ENCODE peak calls at places on chromosome 14, in nine cellular contexts. N is progenitor cell of endocrine pancreas, P is upper lobe of left lung, J is GM20000, G is neural crest cell, F is HFFc6, U is right atrium auricular region, Z is H9, Q is Panc1. B is an unnamed sample.

GRCh38 chr14:36420288-36420687 is 99.7 kb downstream of the NKX2-1 start:
- DNase-seq in P (no peak), F (no peak), G (no peak), U (no peak), Z (no peak), N (no peak), J (no peak), Q (no peak), B (no peak)

GRCh38 chr14:86237733-86238132 is 707.8 kb downstream of the FLRT2 start:
- DNase-seq in F (no peak), P (no peak), Z (no peak), J (no peak), G (no peak), U (no peak), Q (no peak), N (no peak), B (no peak)

GRCh38 chr14:22039938-22040780 is 366.5 kb upstream of the OR4E1 start:
- DNase-seq in G (no peak), Q (no peak), Z (no peak), N (no peak), J (no peak), P (no peak), F (no peak), U (no peak), B (no peak)

GRCh38 chr14:80955434-80955939 is at the start of gene TSHR:
- DNase-seq in U (no peak), J (no peak), F (no peak), G (no peak), Q (no peak), Z (peak; percentile 48), N (no peak), P (no peak), B (no peak)

GRCh38 chr14:64612021-64612380 is 62.2 kb downstream of the PPP1R36 start:
- DNase-seq in J (no peak), G (no peak), U (no peak), Q (no peak), P (no peak), Z (no peak), N (no peak), F (peak; percentile 78), B (no peak)

GRCh38 chr14:76918176-76918750 is 92.1 kb downstream of the LRRC74A start:
- DNase-seq in F (peak; percentile 76), U (peak; percentile 87), G (no peak), Q (no peak), P (peak; percentile 75), J (no peak), N (no peak), Z (no peak), B (no peak)

GRCh38 chr14:92937229-92937937 is 14.4 kb downstream of the CHGA start:
- DNase-seq in Z (no peak), N (no peak), U (no peak), P (no peak), F (no peak), J (no peak), G (no peak), Q (no peak), B (no peak)

GRCh38 chr14:75720828-75721227 is 59.8 kb downstream of the TTLL5 start:
- DNase-seq in F (peak; percentile 38), P (peak; percentile 40), N (no peak), Z (no peak), Q (no peak), J (no peak), G (no peak), U (peak; percentile 69), B (no peak)

GRCh38 chr14:88191605-88192004 is 131.5 kb downstream of the KCNK10 start:
- DNase-seq in N (no peak), Z (peak; percentile 39), U (no peak), Q (no peak), F (no peak), G (no peak), J (no peak), P (no peak), B (no peak)

GRCh38 chr14:72790887-72791566 is 102.9 kb downstream of the DPF3 start:
- DNase-seq in G (no peak), F (no peak), N (no peak), Z (no peak), J (no peak), U (no peak), P (no peak), Q (no peak), B (no peak)

GRCh38 chr14:32339188-32339587 is 10.1 kb downstream of the AKAP6 start:
- DNase-seq in U (no peak), Q (no peak), P (no peak), J (no peak), Z (no peak), G (no peak), F (no peak), N (no peak), B (no peak)

GRCh38 chr14:79369359-79370332 is 841.7 kb downstream of the DIO2 start:
- DNase-seq in F (peak; percentile 57), G (no peak), U (no peak), Z (no peak), N (no peak), J (no peak), P (no peak), Q (no peak), B (no peak)

GRCh38 chr14:96125536-96125935 is 79.1 kb upstream of the BDKRB2 start:
- DNase-seq in J (no peak), G (no peak), P (no peak), Q (no peak), F (no peak), U (no peak), N (no peak), Z (no peak), B (no peak)

GRCh38 chr14:80621701-80622100 is 319.8 kb downstream of the CEP128 start:
- DNase-seq in F (peak; percentile 61), G (no peak), J (peak; percentile 4), N (no peak), Z (no peak), Q (peak; percentile 27), P (no peak), U (no peak), B (no peak)

GRCh38 chr14:89504602-89505320 is 87.7 kb upstream of the FOXN3 start:
- DNase-seq in P (peak; percentile 43), F (peak; percentile 73), J (peak; percentile 33), U (no peak), Z (no peak), N (no peak), Q (no peak), G (no peak), B (peak; percentile 29)

GRCh38 chr14:70879448-70879847 is 27.8 kb upstream of the PCNX1 start:
- DNase-seq in P (no peak), J (no peak), F (no peak), U (no peak), G (no peak), Q (no peak), N (no peak), Z (no peak), B (no peak)

GRCh38 chr14:86779416-86779815 is 1213.6 kb downstream of the GALC start:
- DNase-seq in P (no peak), J (no peak), G (no peak), Q (no peak), N (no peak), U (no peak), Z (no peak), F (no peak), B (no peak)

GRCh38 chr14:69612014-69612758 is 790 bp downstream of the SUSD6 start:
- DNase-seq in J (no peak), G (no peak), F (no peak), Q (no peak), Z (no peak), U (no peak), N (no peak), P (peak; percentile 40), B (no peak)

GRCh38 chr14:52033131-52033642 is 35.7 kb downstream of the NID2 start:
- DNase-seq in G (no peak), P (no peak), F (peak; percentile 65), Q (no peak), J (no peak), N (no peak), Z (no peak), U (no peak), B (no peak)

GRCh38 chr14:95445676-95446075 is 70.8 kb downstream of the SYNE3 start:
- DNase-seq in U (no peak), Z (no peak), P (no peak), J (no peak), N (no peak), G (no peak), Q (no peak), F (no peak), B (no peak)

GRCh38 chr14:50688875-50689274 is 20.8 kb upstream of the SAV1 start:
- DNase-seq in G (no peak), F (no peak), Q (no peak), N (no peak), U (no peak), P (no peak), Z (peak; percentile 57), J (no peak), B (no peak)
- TF ChIP-seq CTCF in G (no peak), F (no peak), Q (no peak), N (no peak), U (no peak), P (no peak), Z (peak; percentile 43), J (no peak), B (no peak)

DNA sequence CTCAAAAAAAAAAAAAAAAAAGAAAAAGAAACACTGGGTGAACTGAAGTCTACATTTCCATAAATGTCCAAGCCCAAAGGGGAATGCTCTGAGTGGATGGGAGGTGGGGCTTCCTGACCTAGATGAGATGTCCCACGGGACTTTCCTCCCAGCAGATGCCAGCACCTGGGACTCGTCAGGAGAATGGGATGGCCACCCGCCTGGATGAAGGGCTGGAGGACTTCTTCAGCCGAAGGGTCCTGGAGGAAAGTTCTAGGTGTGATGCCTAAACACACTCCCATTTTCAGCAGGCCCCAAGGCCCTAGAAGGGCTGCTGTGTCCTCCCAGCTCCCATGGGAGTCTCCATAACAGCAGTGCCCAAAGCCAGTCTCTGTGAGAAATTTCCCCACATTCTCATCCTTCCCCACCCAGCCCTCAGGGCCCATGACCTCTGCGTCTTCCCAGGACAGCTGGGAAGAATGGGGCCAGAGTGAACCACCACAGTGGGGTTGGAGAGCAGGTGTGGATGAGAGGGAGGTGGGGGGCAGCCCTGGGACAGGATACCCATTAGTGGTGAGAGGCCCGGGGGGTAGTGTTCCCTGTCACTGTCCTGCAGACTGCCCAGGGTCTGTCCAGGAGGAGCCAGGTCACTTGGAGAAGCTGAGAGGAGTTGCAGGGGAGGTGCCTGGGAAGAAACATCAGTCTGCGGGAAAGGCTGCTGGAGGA is 7.1 kb upstream of the CPNE6 start:
- DNase-seq in F (no peak), Q (no peak), U (no peak), Z (no peak), G (no peak), J (no peak), P (no peak), N (no peak), B (no peak)
- TF ChIP-seq CTCF in F (no peak), Q (no peak), U (no peak), Z (no peak), G (no peak), J (no peak), P (no peak), N (no peak), B (no peak)

GRCh38 chr14:106586098-106586704 is 1059.8 kb downstream of the TMEM121 start:
- DNase-seq in U (no peak), N (no peak), G (no peak), Z (no peak), Q (peak; percentile 18), J (peak; percentile 69), P (no peak), F (no peak), B (no peak)
- TF ChIP-seq CTCF in U (no peak), N (no peak), G (no peak), Z (no peak), Q (peak; percentile 78), J (peak; percentile 83), P (peak; percentile 14), F (no peak), B (no peak)

GRCh38 chr14:68137704-68138619 is 318.4 kb downstream of the RAD51B start:
- DNase-seq in J (peak; percentile 6), Q (peak; percentile 87), N (no peak), F (peak; percentile 98), G (peak; percentile 61), U (peak; percentile 78), P (peak; percentile 29), Z (peak; percentile 96), B (peak; percentile 72)
- TF ChIP-seq CTCF in J (no peak), Q (no peak), N (no peak), F (no peak), G (no peak), U (no peak), P (no peak), Z (no peak), B (no peak)